ENCODE peak calls at places on chromosome 3, in seven cellular contexts. Y is uterus, X is neural progenitor cell, R is psoas muscle, T is IMR-90, E is pancreas, Q is ovary. F is an unnamed sample.

GRCh38 chr3:184229424-184230080 is at the start of gene VWA5B2:
- DNase-seq in T (peak; percentile 18), Y (peak; percentile 60), Q (peak; percentile 53), E (peak; percentile 85), X (peak; percentile 94), R (peak; percentile 66), F (peak; percentile 83)

GRCh38 chr3:192063570-192063969 is 602.6 kb downstream of the PYDC2 start:
- DNase-seq in Y (no peak), E (no peak), R (peak; percentile 17), Q (no peak), T (peak; percentile 27), X (peak; percentile 83), F (no peak)

GRCh38 chr3:108595304-108595703 is 5.8 kb downstream of the DZIP3 start:
- DNase-seq in Y (no peak), T (no peak), E (no peak), Q (no peak), X (no peak), R (no peak), F (no peak)

GRCh38 chr3:4761759-4762158 is 217.5 kb upstream of the BHLHE40 start:
- DNase-seq in Q (no peak), R (no peak), E (no peak), Y (no peak), X (no peak), T (no peak), F (no peak)

GRCh38 chr3:632571-633170 is 436.1 kb downstream of the CHL1 start:
- DNase-seq in T (peak; percentile 18), X (peak; percentile 82), E (no peak), Y (no peak), Q (no peak), R (no peak), F (no peak)

GRCh38 chr3:17874630-17875029 is 132.2 kb upstream of the TBC1D5 start:
- DNase-seq in R (no peak), E (no peak), Y (no peak), Q (no peak), T (no peak), X (no peak), F (no peak)

GRCh38 chr3:108976058-108976457 is 22.4 kb upstream of the GUCA1C start:
- DNase-seq in T (no peak), X (no peak), Q (no peak), R (no peak), E (no peak), Y (no peak), F (no peak)

GRCh38 chr3:64104691-64105101 is 81.4 kb upstream of the PSMD6 start:
- DNase-seq in X (no peak), R (no peak), E (no peak), Y (no peak), Q (no peak), T (peak; percentile 87), F (no peak)

GRCh38 chr3:27289769-27290413 is 79.3 kb downstream of the NEK10 start:
- DNase-seq in Y (no peak), Q (no peak), X (no peak), R (no peak), T (peak; percentile 56), E (no peak), F (no peak)

GRCh38 chr3:129625071-129625874 is 18.8 kb upstream of the PLXND1 start:
- DNase-seq in X (no peak), Y (peak; percentile 32), Q (peak; percentile 22), E (peak; percentile 64), R (no peak), T (no peak), F (no peak)

GRCh38 chr3:125461896-125462295 is 58.1 kb downstream of the SNX4 start:
- DNase-seq in Y (no peak), Q (no peak), E (no peak), T (peak; percentile 51), R (no peak), X (no peak), F (no peak)

GRCh38 chr3:100260081-100260684 is 609 bp upstream of the TBC1D23 start:
- DNase-seq in Y (peak; percentile 68), R (peak; percentile 67), X (peak; percentile 73), Q (peak; percentile 73), T (peak; percentile 51), E (no peak), F (no peak)

GRCh38 chr3:132290833-132291232 is 26.4 kb upstream of the ACP3 start:
- DNase-seq in E (no peak), Q (no peak), R (no peak), T (peak; percentile 17), X (no peak), Y (no peak), F (no peak)

GRCh38 chr3:48219543-48219942 is 3.8 kb upstream of the CAMP start:
- DNase-seq in X (no peak), E (no peak), R (peak; percentile 51), T (peak; percentile 20), Y (no peak), Q (no peak), F (no peak)

GRCh38 chr3:9951962-9952805 is at the start of gene PRRT3:
- DNase-seq in R (no peak), Q (no peak), T (peak; percentile 30), Y (peak; percentile 24), E (peak; percentile 72), X (peak; percentile 84), F (peak; percentile 23)

GRCh38 chr3:72960812-72961518 is 35.6 kb upstream of the PPP4R2 start:
- DNase-seq in X (no peak), Y (peak; percentile 28), Q (peak; percentile 74), E (no peak), R (no peak), T (peak; percentile 74), F (no peak)

GRCh38 chr3:50738252-50738598 is 63.5 kb downstream of the DOCK3 start:
- DNase-seq in X (no peak), Q (no peak), E (no peak), R (no peak), Y (no peak), T (no peak), F (no peak)

GRCh38 chr3:128889139-128889894 is 9.9 kb downstream of the ACAD9 start:
- DNase-seq in E (no peak), Q (no peak), Y (no peak), R (no peak), X (no peak), T (no peak), F (no peak)

GRCh38 chr3:58237940-58238681 is 519 bp downstream of the ABHD6 start:
- DNase-seq in X (peak; percentile 58), R (peak; percentile 65), Q (peak; percentile 69), T (peak; percentile 21), E (peak; percentile 85), Y (peak; percentile 63), F (no peak)

GRCh38 chr3:73502609-73503560 is 121.9 kb downstream of the PDZRN3 start:
- DNase-seq in Q (peak; percentile 86), R (peak; percentile 54), X (peak; percentile 81), T (peak; percentile 98), Y (peak; percentile 77), E (no peak), F (peak; percentile 21)

GRCh38 chr3:194579091-194579606 is 54.1 kb downstream of the TMEM44 start:
- DNase-seq in X (no peak), Q (no peak), R (no peak), T (no peak), E (no peak), Y (no peak), F (no peak)

GRCh38 chr3:59081071-59081470 is 31.2 kb upstream of the CFAP20DC start:
- DNase-seq in Y (no peak), E (no peak), R (no peak), T (no peak), Q (no peak), X (no peak), F (no peak)

GRCh38 chr3:43286886-43287301 is 554 bp downstream of the SNRK start:
- DNase-seq in E (no peak), X (peak; percentile 72), R (no peak), Q (no peak), T (no peak), Y (no peak), F (no peak)

DNA sequence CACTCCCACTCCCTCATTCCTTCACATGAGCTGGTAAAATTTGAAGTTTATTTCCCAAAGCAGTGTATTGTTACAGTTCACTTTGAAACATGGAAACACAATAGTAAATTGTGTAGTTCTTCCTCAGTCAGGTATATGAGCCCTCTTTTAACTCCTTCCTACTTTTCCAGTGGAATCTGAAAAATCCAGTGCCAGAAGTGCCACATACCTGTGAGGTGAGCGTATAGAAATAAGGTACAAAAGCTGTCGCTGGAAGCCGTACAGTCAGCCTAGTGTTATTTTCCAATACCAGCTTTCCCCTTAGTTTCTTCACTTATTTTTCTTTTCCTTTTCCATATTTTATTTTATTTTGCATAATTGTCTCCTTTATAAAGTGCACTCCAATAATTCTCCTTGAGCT is 81.7 kb upstream of the CADM2 start:
- DNase-seq in Y (no peak), R (no peak), X (no peak), E (no peak), Q (no peak), T (no peak), F (no peak)
- H3K4me3 ChIP-seq in Y (no peak overlapping the region), R (no peak overlapping the region), X (no peak overlapping the region), E (no peak overlapping the region), Q (no peak overlapping the region), T (no peak overlapping the region), F (no peak overlapping the region)

GRCh38 chr3:127730171-127730570 is 57.4 kb downstream of the ABTB1 start:
- DNase-seq in R (no peak), Q (no peak), E (no peak), T (no peak), Y (no peak), X (no peak), F (no peak)
- H3K4me1 ChIP-seq in R (peaks cover 32% of the 10 kb centered on the region), Q (peaks cover 9% of the 10 kb centered on the region), E (no peaks in the 10 kb centered on the region), T (peaks cover 13% of the 10 kb centered on the region), Y (no peaks in the 10 kb centered on the region), X (peaks cover 22% of the 10 kb centered on the region), F (no peaks in the 10 kb centered on the region)

GRCh38 chr3:186044973-186045372 is 63.9 kb downstream of the ETV5 start:
- DNase-seq in T (peak; percentile 53), E (no peak), Y (no peak), Q (no peak), R (no peak), X (peak; percentile 88), F (no peak)

GRCh38 chr3:186046838-186047237 is 62.1 kb downstream of the ETV5 start:
- DNase-seq in Q (no peak), X (no peak), R (no peak), T (no peak), Y (no peak), E (no peak), F (no peak)

GRCh38 chr3:186042521-186043202 is 66.2 kb downstream of the ETV5 start:
- DNase-seq in Y (no peak), Q (no peak), R (no peak), E (no peak), X (no peak), T (peak; percentile 56), F (no peak)

GRCh38 chr3:186042036-186042435 is 66.9 kb downstream of the ETV5 start:
- DNase-seq in Y (no peak), R (no peak), X (no peak), Q (no peak), T (no peak), E (no peak), F (no peak)

DNA sequence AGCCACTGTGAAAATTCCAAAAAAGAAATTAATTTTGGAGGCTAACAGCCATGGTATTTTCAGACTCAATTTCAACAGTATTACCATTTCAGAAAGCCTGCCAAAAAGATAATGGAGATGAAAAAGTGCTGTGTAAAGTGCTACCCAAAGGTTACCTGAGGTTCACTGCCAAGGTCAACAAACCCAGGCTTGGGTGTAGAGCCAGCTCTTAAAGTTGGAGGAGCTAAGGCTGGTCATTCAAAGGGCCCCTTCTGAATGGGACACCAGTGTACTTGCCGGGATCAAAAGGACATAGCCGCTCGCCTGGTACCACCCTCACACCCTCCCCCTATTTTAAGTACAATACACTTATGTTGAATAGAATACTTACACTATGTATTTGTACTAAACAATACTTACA is 64.5 kb downstream of the ETV5 start:
- DNase-seq in E (no peak), R (no peak), Y (no peak), Q (no peak), T (no peak), X (peak; percentile 14), F (no peak)
- H3K4me3 ChIP-seq in E (no peak overlapping the region), R (no peak overlapping the region), Y (no peak overlapping the region), Q (no peak overlapping the region), T (no peak overlapping the region), X (no peak overlapping the region), F (no peak overlapping the region)

GRCh38 chr3:134325106-134325705 is 49.0 kb downstream of the AMOTL2 start:
- DNase-seq in E (no peak), Q (no peak), R (no peak), T (no peak), Y (no peak), X (no peak), F (no peak)
- H3K4me1 ChIP-seq in E (no peaks in the 10 kb centered on the region), Q (peaks cover 12% of the 10 kb centered on the region), R (peaks cover 32% of the 10 kb centered on the region), T (peaks cover 38% of the 10 kb centered on the region), Y (peaks cover 5% of the 10 kb centered on the region), X (peaks cover 22% of the 10 kb centered on the region), F (no peaks in the 10 kb centered on the region)